ENCODE peak calls at places on chromosomes 16 and 17, in ten cellular contexts. I is cardiac muscle cell; L is sciatic nerve; R is anterior cingulate cortex; U is stimulated activated effector memory CD8-positive, alpha-beta T cell treated with anti-CD3 and anti-CD28 coated beads, Interleukin-12 subunit alpha, Interleukin-12 subunit beta, amount 100 ng/mL, for 72 hours; B is NCI-H187; J is activated CD8-positive, alpha-beta memory T cell treated with anti-CD3 and anti-CD28 coated beads, Interleukin-2, amount 50 U/mL, for 4 hours; F is brain microvascular endothelial cell; T is AG08396; P is T-helper 1 cell. A is an unnamed sample.

GRCh38 chr17:76002100-76002499 is 1.4 kb downstream of the CDK3 start:
- DNase-seq in R (no peak), U (no peak), P (no peak), I (no peak), L (no peak), J (no peak), T (no peak), F (no peak), B (no peak), A (no peak)

GRCh38 chr16:86138121-86138944 is 239.4 kb downstream of the IRF8 start:
- DNase-seq in F (no peak), J (no peak), B (no peak), T (no peak), P (no peak), R (no peak), L (no peak), I (peak), U (no peak), A (no peak)

GRCh38 chr16:30977502-30977901 is 7.5 kb upstream of the HSD3B7 start:
- DNase-seq in B (no peak), F (no peak), I (no peak), P (no peak), U (no peak), J (no peak), T (no peak), L (no peak), R (no peak), A (no peak)

GRCh38 chr16:71311553-71312158 is 22.5 kb upstream of the CMTR2 start:
- DNase-seq in P (no peak), U (no peak), R (no peak), B (no peak), J (peak), I (peak), L (no peak), F (no peak), T (peak), A (no peak)

GRCh38 chr17:15957206-15957605 is 12.3 kb downstream of the ADORA2B start:
- DNase-seq in B (no peak), I (no peak), R (no peak), U (no peak), L (no peak), F (no peak), J (no peak), P (no peak), T (no peak), A (no peak)

GRCh38 chr17:78789663-78790181 is 7.6 kb upstream of the CYTH1 start:
- DNase-seq in T (peak), F (peak), P (peak), I (no peak), R (peak), L (peak), J (no peak), U (no peak), B (no peak), A (no peak)

GRCh38 chr17:66975614-66976378 is 11.3 kb downstream of the CACNG4 start:
- DNase-seq in B (no peak), T (no peak), I (no peak), F (no peak), L (no peak), R (peak), J (no peak), P (no peak), U (no peak), A (no peak)

GRCh38 chr16:30637952-30638351 is 12.8 kb upstream of the PRR14 start:
- DNase-seq in U (no peak), J (no peak), I (no peak), P (no peak), B (no peak), R (no peak), L (no peak), F (peak), T (no peak), A (no peak)

GRCh38 chr17:234163-235047 is 53.0 kb upstream of the DOC2B start:
- DNase-seq in B (no peak), P (no peak), J (peak), T (no peak), I (no peak), U (no peak), F (no peak), R (peak), L (peak), A (no peak)

A was measured in NCI-H1417 treated with DMSO at 0.1 percent for 48 hours.